ENCODE peak calls at places on chromosome 10, in four cellular contexts. R, Q, O and H are unnamed samples. For H3K4me1, the result is how much of the 10 kb centered on the place peaks cover.

GRCh38 chr10:34859170-34859569 is 44.1 kb upstream of the PARD3 start:
- DNase-seq in O (no peak), R (no peak), Q (no peak), H (peak)

GRCh38 chr10:33314788-33315561 is 19.5 kb downstream of the NRP1 start:
- DNase-seq in Q (no peak), R (no peak), O (peak), H (peak)

GRCh38 chr10:99560277-99561126 is 27.8 kb downstream of the NKX2-3 start:
- DNase-seq in Q (peak), O (peak), R (peak), H (no peak)

GRCh38 chr10:124386186-124387077 is 32.3 kb downstream of the OAT start:
- DNase-seq in R (peak), Q (no peak), O (no peak), H (no peak)

GRCh38 chr10:54909165-54909564 is 108.1 kb upstream of the PCDH15 start:
- DNase-seq in O (no peak), Q (no peak), R (no peak), H (no peak)

GRCh38 chr10:43842496-43842895 is 193.8 kb upstream of the ZNF32 start:
- DNase-seq in O (no peak), Q (no peak), R (no peak), H (no peak)

GRCh38 chr10:6040205-6040604 is 22.0 kb downstream of the IL2RA start:
- DNase-seq in Q (no peak), O (no peak), R (no peak), H (no peak)

GRCh38 chr10:100347568-100348195 is 649 bp downstream of the SCD start:
- DNase-seq in O (peak), Q (no peak), R (no peak), H (no peak)

GRCh38 chr10:71284544-71285179 is 34.4 kb upstream of the SLC29A3 start:
- DNase-seq in R (no peak), O (no peak), Q (no peak), H (no peak)

GRCh38 chr10:113386005-113386404 is 166.8 kb upstream of the HABP2 start:
- DNase-seq in O (peak), R (no peak), Q (peak), H (peak)

GRCh38 chr10:132036153-132036886 is 29.4 kb upstream of the JAKMIP3 start:
- DNase-seq in Q (no peak), O (peak), R (no peak), H (no peak)

GRCh38 chr10:76675951-76676587 is 961.5 kb downstream of the KCNMA1 start:
- DNase-seq in Q (no peak), O (peak), R (no peak), H (peak)

GRCh38 chr10:25933653-25934608 is at the start of gene MYO3A:
- DNase-seq in Q (no peak), O (no peak), R (no peak), H (no peak)

GRCh38 chr10:124211921-124212320 is 118.5 kb upstream of the CHST15 start:
- DNase-seq in R (no peak), Q (no peak), O (peak), H (peak)

GRCh38 chr10:114879541-114880158 is 58.1 kb downstream of the FHIP2A start:
- DNase-seq in R (no peak), Q (peak), O (peak), H (no peak)

GRCh38 chr10:29243750-29244149 is 45.1 kb upstream of the LYZL1 start:
- DNase-seq in R (no peak), Q (peak), O (no peak), H (peak)

GRCh38 chr10:132375116-132375794 is 21.7 kb upstream of the PWWP2B start:
- DNase-seq in R (no peak), Q (no peak), O (no peak), H (no peak)

GRCh38 chr10:51615764-51616298 is 83.6 kb downstream of the CSTF2T start:
- DNase-seq in Q (no peak), R (no peak), O (no peak), H (no peak)

GRCh38 chr10:122461729-122462532 is 578 bp downstream of the HTRA1 start:
- DNase-seq in Q (no peak), O (no peak), R (peak), H (no peak)

GRCh38 chr10:57972783-57973182 is 294.9 kb downstream of the IPMK start:
- DNase-seq in R (no peak), Q (no peak), O (no peak), H (no peak)

GRCh38 chr10:113019692-113020424 is 69.8 kb downstream of the TCF7L2 start:
- DNase-seq in O (no peak), Q (no peak), R (no peak), H (no peak)

GRCh38 chr10:78952686-78953085 is 116.1 kb upstream of the ZMIZ1 start:
- DNase-seq in O (peak), R (no peak), Q (no peak), H (no peak)

GRCh38 chr10:28280652-28281051 is 22.2 kb downstream of the MPP7 start:
- DNase-seq in O (no peak), Q (no peak), R (no peak), H (no peak)

GRCh38 chr10:78779339-78779955 is 289.3 kb upstream of the ZMIZ1 start:
- DNase-seq in O (no peak), Q (no peak), R (no peak), H (no peak)

GRCh38 chr10:114042895-114043531 is 653 bp upstream of the ADRB1 start:
- DNase-seq in O (peak), R (peak), Q (peak), H (no peak)

GRCh38 chr10:11145498-11145855 is 127.8 kb downstream of the CELF2 start:
- DNase-seq in O (no peak), Q (no peak), R (peak), H (no peak)

GRCh38 chr10:131666091-131666490 is 234.7 kb upstream of the PPP2R2D start:
- DNase-seq in R (no peak), Q (no peak), O (no peak), H (no peak)

GRCh38 chr10:95788830-95789229 is 32.9 kb downstream of the ENTPD1 start:
- DNase-seq in R (no peak), Q (no peak), O (peak), H (no peak)

GRCh38 chr10:102775973-102776669 is 32.4 kb downstream of the WBP1L start:
- DNase-seq in R (peak), O (peak), Q (no peak), H (peak)
- H3K4me1 ChIP-seq in R (half or more), O (under half), Q (under half), H (half or more)

GRCh38 chr10:73864229-73864628 is 10.1 kb downstream of the CAMK2G start:
- DNase-seq in Q (no peak), O (no peak), R (no peak), H (no peak)

GRCh38 chr10:73867126-73867807 is 7.1 kb downstream of the CAMK2G start:
- DNase-seq in Q (no peak), O (no peak), R (no peak), H (no peak)

GRCh38 chr10:73865107-73865458 is 9.3 kb downstream of the CAMK2G start:
- DNase-seq in Q (no peak), O (no peak), R (no peak), H (no peak)

GRCh38 chr10:73866621-73867020 is 7.7 kb downstream of the CAMK2G start:
- DNase-seq in Q (no peak), R (no peak), O (no peak), H (no peak)

GRCh38 chr10:73865459-73866442 is 8.6 kb downstream of the CAMK2G start:
- DNase-seq in Q (no peak), O (no peak), R (no peak), H (no peak)
- TF ChIP-seq CTCF in Q (no peak), O (no peak), R (no peak), H (no peak)

DNA sequence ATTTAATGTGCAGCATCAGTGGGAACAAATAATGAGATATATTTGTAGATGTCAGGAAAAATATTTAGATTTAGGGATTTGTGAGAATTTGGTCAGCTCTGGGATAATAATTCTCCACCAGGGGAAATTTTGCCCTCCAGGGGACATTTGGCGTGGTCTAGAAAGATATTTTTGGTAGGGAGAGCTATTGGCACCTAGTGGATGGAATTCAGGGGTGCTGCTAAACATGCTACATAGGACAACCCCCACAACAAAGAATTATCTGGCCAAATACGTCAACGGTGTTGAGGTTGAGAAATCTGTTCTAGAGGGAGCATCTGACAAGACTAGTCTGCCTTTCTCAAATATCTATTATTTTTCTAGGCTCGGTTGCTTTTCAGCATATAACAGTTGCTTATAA is 2.1 kb downstream of the ADK start:
- DNase-seq in R (no peak), Q (peak), O (peak), H (peak)
- H3K27ac ChIP-seq in R (no peak), Q (no peak), O (no peak), H (no peak)

GRCh38 chr10:127525686-127526085 is 23.4 kb upstream of the NPS start:
- DNase-seq in R (no peak), O (no peak), Q (no peak), H (no peak)

GRCh38 chr10:127524229-127524628 is 24.9 kb upstream of the NPS start:
- DNase-seq in Q (peak), R (no peak), O (no peak), H (no peak)

GRCh38 chr10:127527891-127528290 is 21.2 kb upstream of the NPS start:
- DNase-seq in Q (no peak), R (no peak), O (no peak), H (no peak)

GRCh38 chr10:127524869-127525268 is 24.2 kb upstream of the NPS start:
- DNase-seq in R (no peak), Q (peak), O (no peak), H (no peak)

DNA sequence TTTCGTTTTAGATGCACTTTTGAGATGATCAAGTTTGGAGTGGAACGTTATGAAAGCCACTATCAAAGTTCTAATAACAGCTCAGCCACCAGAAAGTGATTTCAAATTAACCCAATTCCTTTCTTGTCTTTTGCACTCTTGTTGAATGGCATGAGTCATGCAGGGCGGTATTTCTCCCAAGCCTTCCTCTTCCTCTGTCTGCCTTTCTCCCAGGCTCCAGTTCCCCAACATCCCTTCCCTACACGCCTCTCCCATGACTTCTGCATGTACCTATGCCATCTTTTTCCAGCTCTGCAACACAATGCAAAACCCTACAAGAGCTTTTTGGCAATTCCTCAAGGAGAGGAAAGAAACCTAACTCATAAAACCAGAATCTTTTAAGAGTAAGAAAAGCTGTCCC is 21.8 kb upstream of the NPS start:
- DNase-seq in R (no peak), Q (no peak), O (no peak), H (no peak)
- H3K4me1 ChIP-seq in R (under half), Q (under half), O (under half), H (under half)

DNA sequence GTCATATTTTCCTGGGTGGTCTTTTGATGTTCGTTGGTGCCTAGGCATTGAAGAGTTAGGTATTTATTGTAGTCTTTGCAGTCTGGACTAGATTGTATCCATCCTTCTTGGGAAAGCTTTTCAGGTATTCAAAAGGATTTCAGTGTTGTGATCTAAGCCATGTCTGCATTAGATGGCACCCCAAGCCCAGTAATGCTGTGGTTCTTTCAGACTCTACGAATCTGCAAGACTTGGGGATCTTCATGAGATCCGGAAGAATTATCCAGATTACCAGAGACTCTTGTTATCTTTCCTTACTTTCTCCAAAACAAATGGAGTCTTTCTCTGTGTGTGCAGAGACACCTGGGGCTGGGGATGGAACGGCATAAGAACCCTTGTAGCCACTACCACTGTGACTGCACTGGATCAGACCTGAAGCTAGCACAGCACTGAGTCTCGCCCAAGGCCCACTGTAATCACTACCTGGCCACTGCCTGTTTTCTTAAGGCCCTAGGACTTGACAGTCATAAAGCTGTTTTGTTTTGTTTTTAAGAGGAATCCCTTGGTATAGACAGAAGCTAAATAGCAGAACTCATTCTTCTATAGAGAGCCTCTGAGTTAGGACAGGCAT is 75.5 kb downstream of the MARCHF5 start:
- DNase-seq in O (no peak), R (no peak), Q (no peak), H (no peak)
- TF ChIP-seq CTCF in O (no peak), R (no peak), Q (no peak), H (no peak)

GRCh38 chr10:49008056-49008455 is 68.4 kb upstream of the LRRC18 start:
- DNase-seq in R (no peak), Q (no peak), O (no peak), H (no peak)

GRCh38 chr10:49007128-49007527 is 67.5 kb upstream of the LRRC18 start:
- DNase-seq in O (no peak), R (no peak), Q (no peak), H (no peak)

GRCh38 chr10:49009231-49009979 is 69.8 kb upstream of the LRRC18 start:
- DNase-seq in O (no peak), R (no peak), Q (no peak), H (no peak)

GRCh38 chr10:49010295-49010694 is 70.7 kb upstream of the LRRC18 start:
- DNase-seq in R (no peak), O (no peak), Q (no peak), H (no peak)

GRCh38 chr10:49008505-49009202 is 69.0 kb upstream of the LRRC18 start:
- DNase-seq in R (no peak), O (no peak), Q (no peak), H (no peak)
- H3K27ac ChIP-seq in R (no peak), O (no peak), Q (no peak), H (no peak)

GRCh38 chr10:73785721-73786511 is 510 bp downstream of the ZSWIM8 start:
- DNase-seq in R (peak), O (peak), Q (no peak), H (peak)
- H3K4me1 ChIP-seq in R (half or more), O (under half), Q (under half), H (under half)

GRCh38 chr10:89450901-89451300 is 36.5 kb downstream of the IFIT5 start:
- DNase-seq in Q (no peak), O (no peak), R (no peak), H (no peak)

GRCh38 chr10:89454561-89455347 is 40.4 kb downstream of the IFIT5 start:
- DNase-seq in R (no peak), Q (no peak), O (no peak), H (no peak)

GRCh38 chr10:89452193-89452592 is 37.8 kb downstream of the IFIT5 start:
- DNase-seq in R (no peak), Q (no peak), O (no peak), H (no peak)
- TF ChIP-seq CTCF in R (no peak), Q (no peak), O (no peak), H (no peak)

DNA sequence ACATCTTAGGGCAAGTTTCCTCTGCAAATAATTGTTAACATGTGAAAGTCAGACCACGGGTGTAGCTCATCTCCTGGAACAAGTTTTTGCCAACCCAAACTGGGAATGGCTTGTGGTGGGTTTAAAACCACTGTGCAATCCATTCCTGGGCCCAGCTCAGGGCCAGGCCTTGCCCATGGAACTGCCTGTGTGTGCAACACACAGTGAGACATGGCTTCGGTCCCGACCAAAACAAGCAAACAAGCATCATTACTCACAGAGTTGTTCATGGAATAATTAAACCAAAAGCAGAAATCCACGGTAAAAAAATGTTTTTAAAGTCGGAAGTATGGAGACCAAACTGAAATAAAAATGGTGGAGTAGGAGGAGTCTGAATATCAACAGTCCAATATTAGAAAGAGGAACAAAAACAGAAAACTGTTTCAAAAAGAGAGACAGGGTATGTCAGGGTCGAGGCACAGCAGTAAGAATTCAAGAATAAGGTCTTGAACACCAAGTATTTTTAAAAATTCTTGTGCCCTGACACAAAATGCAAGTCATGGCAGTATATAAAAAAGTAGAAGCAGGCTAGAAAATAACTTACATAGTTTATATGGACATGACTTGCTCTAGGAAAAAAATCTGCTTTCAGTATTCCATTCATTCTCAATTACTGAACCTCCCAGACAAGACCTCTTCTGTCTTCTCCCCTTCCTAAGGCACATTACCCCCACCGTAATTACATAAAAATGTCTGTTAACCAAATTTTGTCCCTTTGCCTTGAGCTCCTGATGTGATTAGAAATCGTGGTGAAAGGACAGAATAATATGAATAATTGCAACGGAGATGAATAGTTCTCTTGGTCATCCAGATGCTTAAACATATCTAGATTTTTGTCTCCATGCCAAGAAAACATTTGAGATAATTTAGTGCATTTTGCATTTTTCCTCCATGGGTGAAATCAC is 88.4 kb downstream of the FAS start:
- DNase-seq in Q (no peak), O (no peak), R (no peak), H (no peak)
- H3K27ac ChIP-seq in Q (no peak), O (no peak), R (no peak), H (no peak)